ENCODE peak calls at places on chromosomes 13 and 19, in nine cellular contexts. Z, V, M, A, E, G, N, Y and F are unnamed samples.

GRCh38 chr13:112442483-112443090 is 66.4 kb downstream of the SPACA7 start:
- DNase-seq in G (peak), M (no peak), A (no peak), Y (no peak), E (no peak), V (peak), Z (no peak), N (no peak), F (no peak)

GRCh38 chr19:35041548-35042055 is at the start of gene HPN:
- DNase-seq in Y (no peak), V (no peak), M (no peak), N (no peak), G (no peak), E (no peak), A (no peak), Z (no peak), F (peak)

GRCh38 chr13:34164585-34164984 is 346.6 kb downstream of the RFC3 start:
- DNase-seq in N (peak), Z (no peak), A (no peak), V (no peak), Y (no peak), G (no peak), M (no peak), E (no peak), F (no peak)

GRCh38 chr19:30074741-30075460 is 132.9 kb downstream of the URI1 start:
- DNase-seq in N (no peak), Y (no peak), E (peak), G (no peak), M (no peak), Z (no peak), A (no peak), V (peak), F (no peak)

GRCh38 chr19:11849264-11849615 is 714 bp downstream of the ZNF439 start:
- DNase-seq in M (no peak), A (no peak), N (peak), G (no peak), Z (no peak), Y (no peak), V (no peak), E (no peak), F (no peak)

GRCh38 chr19:47707135-47707925 is 5.9 kb upstream of the EHD2 start:
- DNase-seq in G (peak), E (peak), Z (peak), V (peak), Y (peak), M (no peak), A (peak), N (peak), F (peak)

GRCh38 chr13:89899302-89900103 is 1448.0 kb upstream of the MIR17HG start:
- DNase-seq in Y (no peak), M (no peak), E (no peak), A (no peak), V (no peak), N (no peak), Z (no peak), G (no peak), F (no peak)

GRCh38 chr19:45376045-45376724 is 5.8 kb upstream of the ERCC2 start:
- DNase-seq in G (peak), V (peak), A (peak), M (peak), N (peak), Y (no peak), Z (no peak), E (no peak), F (peak)

GRCh38 chr13:114128624-114129522 is 3.5 kb downstream of the RASA3 start:
- DNase-seq in A (peak), Z (no peak), M (no peak), N (peak), E (no peak), G (peak), V (peak), Y (peak), F (no peak)

GRCh38 chr13:102333320-102334181 is 68.3 kb downstream of the FGF14 start:
- DNase-seq in E (no peak), M (no peak), G (no peak), N (no peak), V (no peak), Z (no peak), Y (no peak), A (peak), F (no peak)

GRCh38 chr13:100130092-100130491 is 41.2 kb downstream of the PCCA start:
- DNase-seq in N (peak), Y (no peak), V (no peak), E (no peak), G (no peak), A (peak), M (no peak), Z (no peak), F (no peak)

GRCh38 chr13:35479223-35479536 is 2.7 kb upstream of the MAB21L1 start:
- DNase-seq in M (no peak), A (no peak), Z (no peak), G (no peak), E (no peak), N (peak), Y (no peak), V (no peak), F (no peak)

GRCh38 chr13:24618219-24618955 is 61.8 kb upstream of the ATP12A start:
- DNase-seq in Y (peak), N (peak), V (no peak), G (no peak), A (no peak), M (no peak), Z (no peak), E (no peak), F (no peak)

GRCh38 chr19:15195987-15196682 is 4.7 kb downstream of the NOTCH3 start:
- DNase-seq in V (peak), M (no peak), Y (no peak), G (peak), N (no peak), A (no peak), E (no peak), Z (no peak), F (peak)

GRCh38 chr13:23570099-23570926 is at the start of gene TNFRSF19:
- DNase-seq in M (peak), Y (no peak), N (peak), A (peak), V (peak), G (peak), Z (peak), E (peak), F (peak)

GRCh38 chr19:1819211-1819975 is 7.3 kb upstream of the ATP8B3 start:
- DNase-seq in M (no peak), E (peak), G (no peak), A (no peak), N (no peak), V (no peak), Z (no peak), Y (no peak), F (no peak)

GRCh38 chr13:91185294-91185863 is 162.1 kb upstream of the MIR17HG start:
- DNase-seq in M (no peak), Y (no peak), N (peak), A (peak), G (peak), Z (no peak), V (peak), E (no peak), F (no peak)

GRCh38 chr19:3056454-3057016 is 5.8 kb downstream of the TLE5 start:
- DNase-seq in A (no peak), Z (no peak), V (peak), N (no peak), G (no peak), Y (no peak), E (no peak), M (no peak), F (no peak)

GRCh38 chr19:28554321-28555091 is 658.4 kb downstream of the UQCRFS1 start:
- DNase-seq in Z (no peak), V (no peak), G (no peak), M (no peak), A (no peak), N (no peak), E (no peak), Y (no peak), F (no peak)

GRCh38 chr13:66367356-66367755 is 862.8 kb downstream of the PCDH9 start:
- DNase-seq in E (no peak), M (no peak), A (no peak), V (no peak), G (no peak), Z (no peak), N (peak), Y (no peak), F (no peak)

GRCh38 chr19:56491399-56491798 is 14.3 kb upstream of the ZNF667 start:
- DNase-seq in E (no peak), N (peak), G (peak), Z (no peak), V (no peak), M (no peak), Y (no peak), A (no peak), F (no peak)

GRCh38 chr13:32650705-32651311 is 64.6 kb downstream of the PDS5B start:
- DNase-seq in A (peak), N (peak), Y (peak), G (peak), Z (peak), V (peak), M (no peak), E (peak), F (peak)